ENCODE peak calls at places on chromosome 3, in four cellular contexts. One of them, this sample, is unnamed. For H3K4me1 and H3K36me3, the result is how much of the 10 kb centered on the place peaks cover.

GRCh38 chr3:20182206-20182605 is 3.8 kb downstream of the SGO1 start:
- DNase-seq in body of pancreas: peak
- DNase-seq in naive thymus-derived CD4-positive, alpha-beta T cell: no peak
- DNase-seq in fibroblast of lung: no peak
- DNase-seq in this sample: no peak

GRCh38 chr3:30464381-30464780 is 142.0 kb upstream of the TGFBR2 start:
- DNase-seq in body of pancreas: no peak
- DNase-seq in naive thymus-derived CD4-positive, alpha-beta T cell: no peak
- DNase-seq in fibroblast of lung: no peak
- DNase-seq in this sample: no peak

GRCh38 chr3:29384640-29385039 is 103.8 kb downstream of the RBMS3 start:
- DNase-seq in body of pancreas: no peak
- DNase-seq in naive thymus-derived CD4-positive, alpha-beta T cell: no peak
- DNase-seq in fibroblast of lung: peak
- DNase-seq in this sample: no peak

GRCh38 chr3:28901029-28901428 is 379.8 kb upstream of the RBMS3 start:
- DNase-seq in body of pancreas: no peak
- DNase-seq in naive thymus-derived CD4-positive, alpha-beta T cell: no peak
- DNase-seq in fibroblast of lung: peak
- DNase-seq in this sample: no peak

GRCh38 chr3:50254577-50255250 is 14.2 kb upstream of the SEMA3B start:
- DNase-seq in body of pancreas: no peak
- DNase-seq in naive thymus-derived CD4-positive, alpha-beta T cell: no peak
- DNase-seq in fibroblast of lung: peak
- DNase-seq in this sample: no peak

GRCh38 chr3:14598143-14598569 is 53.4 kb upstream of the CCDC174 start:
- DNase-seq in body of pancreas: no peak
- DNase-seq in naive thymus-derived CD4-positive, alpha-beta T cell: peak
- DNase-seq in fibroblast of lung: peak
- DNase-seq in this sample: peak

GRCh38 chr3:195908439-195909293 is at the start of gene TNK2:
- DNase-seq in body of pancreas: peak
- DNase-seq in naive thymus-derived CD4-positive, alpha-beta T cell: peak
- DNase-seq in fibroblast of lung: no peak
- DNase-seq in this sample: no peak

GRCh38 chr3:51887620-51888019 is 12.2 kb upstream of the IQCF5 start:
- DNase-seq in body of pancreas: no peak
- DNase-seq in naive thymus-derived CD4-positive, alpha-beta T cell: no peak
- DNase-seq in fibroblast of lung: no peak
- DNase-seq in this sample: no peak

GRCh38 chr3:73470851-73471250 is 153.9 kb downstream of the PDZRN3 start:
- DNase-seq in body of pancreas: no peak
- DNase-seq in naive thymus-derived CD4-positive, alpha-beta T cell: no peak
- DNase-seq in fibroblast of lung: no peak
- DNase-seq in this sample: no peak

GRCh38 chr3:155712008-155712407 is 32.9 kb downstream of the PLCH1 start:
- DNase-seq in body of pancreas: no peak
- DNase-seq in naive thymus-derived CD4-positive, alpha-beta T cell: no peak
- DNase-seq in fibroblast of lung: no peak
- DNase-seq in this sample: no peak

GRCh38 chr3:109050591-109051167 is 67.3 kb downstream of the MORC1 start:
- DNase-seq in body of pancreas: no peak
- DNase-seq in naive thymus-derived CD4-positive, alpha-beta T cell: peak
- DNase-seq in fibroblast of lung: peak
- DNase-seq in this sample: no peak

GRCh38 chr3:170622369-170623159 is 36.7 kb upstream of the SLC7A14 start:
- DNase-seq in body of pancreas: no peak
- DNase-seq in naive thymus-derived CD4-positive, alpha-beta T cell: no peak
- DNase-seq in fibroblast of lung: peak
- DNase-seq in this sample: no peak

GRCh38 chr3:170196833-170197232 is 15.3 kb upstream of the PHC3 start:
- DNase-seq in body of pancreas: no peak
- DNase-seq in naive thymus-derived CD4-positive, alpha-beta T cell: no peak
- DNase-seq in fibroblast of lung: peak
- DNase-seq in this sample: no peak

GRCh38 chr3:112405845-112406244 is 72.9 kb downstream of the CD200 start:
- DNase-seq in body of pancreas: no peak
- DNase-seq in naive thymus-derived CD4-positive, alpha-beta T cell: no peak
- DNase-seq in fibroblast of lung: no peak
- DNase-seq in this sample: no peak

GRCh38 chr3:69541059-69541471 is 155.2 kb upstream of the FRMD4B start:
- DNase-seq in body of pancreas: no peak
- DNase-seq in naive thymus-derived CD4-positive, alpha-beta T cell: no peak
- DNase-seq in fibroblast of lung: no peak
- DNase-seq in this sample: no peak

GRCh38 chr3:46987485-46988401 is 8.3 kb downstream of the NBEAL2 start:
- DNase-seq in body of pancreas: no peak
- DNase-seq in naive thymus-derived CD4-positive, alpha-beta T cell: peak
- DNase-seq in fibroblast of lung: no peak
- DNase-seq in this sample: no peak

GRCh38 chr3:43872901-43873300 is 182.2 kb downstream of the ABHD5 start:
- DNase-seq in body of pancreas: no peak
- DNase-seq in naive thymus-derived CD4-positive, alpha-beta T cell: no peak
- DNase-seq in fibroblast of lung: peak
- DNase-seq in this sample: no peak

GRCh38 chr3:72930754-72931153 is 42.9 kb downstream of the GXYLT2 start:
- DNase-seq in body of pancreas: no peak
- DNase-seq in naive thymus-derived CD4-positive, alpha-beta T cell: no peak
- DNase-seq in fibroblast of lung: no peak
- DNase-seq in this sample: no peak

GRCh38 chr3:185960518-185961288 is 22.9 kb upstream of the TRA2B start:
- DNase-seq in body of pancreas: no peak
- DNase-seq in naive thymus-derived CD4-positive, alpha-beta T cell: no peak
- DNase-seq in fibroblast of lung: peak
- DNase-seq in this sample: no peak

GRCh38 chr3:185959609-185960517 is 22.0 kb upstream of the TRA2B start:
- DNase-seq in body of pancreas: no peak
- DNase-seq in naive thymus-derived CD4-positive, alpha-beta T cell: peak
- DNase-seq in fibroblast of lung: peak
- DNase-seq in this sample: no peak

GRCh38 chr3:185961675-185962232 is 23.9 kb upstream of the TRA2B start:
- DNase-seq in body of pancreas: no peak
- DNase-seq in naive thymus-derived CD4-positive, alpha-beta T cell: no peak
- DNase-seq in fibroblast of lung: no peak
- DNase-seq in this sample: no peak

GRCh38 chr3:185954366-185954723 is 16.5 kb upstream of the TRA2B start:
- DNase-seq in body of pancreas: no peak
- DNase-seq in naive thymus-derived CD4-positive, alpha-beta T cell: no peak
- DNase-seq in fibroblast of lung: no peak
- DNase-seq in this sample: no peak

GRCh38 chr3:185958626-185959025 is 20.8 kb upstream of the TRA2B start:
- DNase-seq in body of pancreas: no peak
- DNase-seq in naive thymus-derived CD4-positive, alpha-beta T cell: no peak
- DNase-seq in fibroblast of lung: peak
- DNase-seq in this sample: no peak
- H3K27ac ChIP-seq in body of pancreas: no peak
- H3K27ac ChIP-seq in naive thymus-derived CD4-positive, alpha-beta T cell: no peak
- H3K27ac ChIP-seq in fibroblast of lung: no peak
- H3K27ac ChIP-seq in this sample: no peak

GRCh38 chr3:101182734-101183133 is 137.6 kb downstream of the IMPG2 start:
- DNase-seq in body of pancreas: no peak
- DNase-seq in naive thymus-derived CD4-positive, alpha-beta T cell: no peak
- DNase-seq in fibroblast of lung: peak
- DNase-seq in this sample: no peak
- H3K4me1 ChIP-seq in body of pancreas: under half
- H3K4me1 ChIP-seq in naive thymus-derived CD4-positive, alpha-beta T cell: under half
- H3K4me1 ChIP-seq in fibroblast of lung: under half
- H3K4me1 ChIP-seq in this sample: under half

GRCh38 chr3:31620656-31621055 is 87.9 kb downstream of the STT3B start:
- DNase-seq in body of pancreas: no peak
- DNase-seq in naive thymus-derived CD4-positive, alpha-beta T cell: no peak
- DNase-seq in fibroblast of lung: peak
- DNase-seq in this sample: no peak

GRCh38 chr3:31625358-31625757 is 92.6 kb downstream of the STT3B start:
- DNase-seq in body of pancreas: no peak
- DNase-seq in naive thymus-derived CD4-positive, alpha-beta T cell: no peak
- DNase-seq in fibroblast of lung: no peak
- DNase-seq in this sample: no peak

GRCh38 chr3:31622636-31623288 is 90.0 kb downstream of the STT3B start:
- DNase-seq in body of pancreas: no peak
- DNase-seq in naive thymus-derived CD4-positive, alpha-beta T cell: no peak
- DNase-seq in fibroblast of lung: no peak
- DNase-seq in this sample: no peak

GRCh38 chr3:31624054-31624709 is 91.5 kb downstream of the STT3B start:
- DNase-seq in body of pancreas: no peak
- DNase-seq in naive thymus-derived CD4-positive, alpha-beta T cell: no peak
- DNase-seq in fibroblast of lung: no peak
- DNase-seq in this sample: no peak

GRCh38 chr3:31621314-31621713 is 88.6 kb downstream of the STT3B start:
- DNase-seq in body of pancreas: no peak
- DNase-seq in naive thymus-derived CD4-positive, alpha-beta T cell: no peak
- DNase-seq in fibroblast of lung: peak
- DNase-seq in this sample: no peak
- H3K36me3 ChIP-seq in body of pancreas: under half
- H3K36me3 ChIP-seq in naive thymus-derived CD4-positive, alpha-beta T cell: under half
- H3K36me3 ChIP-seq in fibroblast of lung: under half
- H3K36me3 ChIP-seq in this sample: under half

GRCh38 chr3:174955513-174956001 is 96.4 kb downstream of the NAALADL2 start:
- DNase-seq in body of pancreas: no peak
- DNase-seq in naive thymus-derived CD4-positive, alpha-beta T cell: no peak
- DNase-seq in fibroblast of lung: peak
- DNase-seq in this sample: no peak

GRCh38 chr3:174957581-174958001 is 98.5 kb downstream of the NAALADL2 start:
- DNase-seq in body of pancreas: no peak
- DNase-seq in naive thymus-derived CD4-positive, alpha-beta T cell: no peak
- DNase-seq in fibroblast of lung: peak
- DNase-seq in this sample: no peak

GRCh38 chr3:174960898-174961297 is 101.8 kb downstream of the NAALADL2 start:
- DNase-seq in body of pancreas: no peak
- DNase-seq in naive thymus-derived CD4-positive, alpha-beta T cell: no peak
- DNase-seq in fibroblast of lung: no peak
- DNase-seq in this sample: no peak

GRCh38 chr3:174958671-174959328 is 99.7 kb downstream of the NAALADL2 start:
- DNase-seq in body of pancreas: no peak
- DNase-seq in naive thymus-derived CD4-positive, alpha-beta T cell: no peak
- DNase-seq in fibroblast of lung: no peak
- DNase-seq in this sample: no peak

GRCh38 chr3:174957081-174957480 is 97.9 kb downstream of the NAALADL2 start:
- DNase-seq in body of pancreas: no peak
- DNase-seq in naive thymus-derived CD4-positive, alpha-beta T cell: no peak
- DNase-seq in fibroblast of lung: peak
- DNase-seq in this sample: no peak
- H3K27ac ChIP-seq in body of pancreas: no peak
- H3K27ac ChIP-seq in naive thymus-derived CD4-positive, alpha-beta T cell: no peak
- H3K27ac ChIP-seq in fibroblast of lung: peak
- H3K27ac ChIP-seq in this sample: no peak

DNA sequence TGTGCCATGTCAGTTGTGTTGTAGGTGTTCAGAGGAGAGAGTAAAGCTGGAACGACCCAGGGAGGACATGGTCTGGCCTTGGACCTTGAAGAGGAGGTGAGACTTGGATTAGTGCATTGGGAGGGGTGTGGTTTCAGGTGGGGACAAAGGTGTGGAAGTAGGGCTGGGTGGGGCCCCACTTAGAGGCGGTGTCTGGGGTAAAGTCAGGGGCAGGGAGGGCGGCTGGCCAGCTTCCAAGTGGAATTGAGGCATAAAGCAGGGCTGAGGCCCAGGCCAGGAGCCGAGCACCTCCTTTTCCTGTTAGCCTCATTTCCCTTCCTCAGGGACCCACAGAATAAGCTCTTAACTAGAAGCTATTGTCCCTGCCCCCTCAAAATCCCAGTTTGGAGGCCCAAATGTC is 36.2 kb upstream of the FLNB start:
- DNase-seq in body of pancreas: no peak
- DNase-seq in naive thymus-derived CD4-positive, alpha-beta T cell: no peak
- DNase-seq in fibroblast of lung: no peak
- DNase-seq in this sample: no peak
- H3K4me1 ChIP-seq in body of pancreas: under half
- H3K4me1 ChIP-seq in naive thymus-derived CD4-positive, alpha-beta T cell: under half
- H3K4me1 ChIP-seq in fibroblast of lung: under half
- H3K4me1 ChIP-seq in this sample: under half